ENCODE peak calls at places on chromosomes 6 and 20, in ten cellular contexts. R is A549, P is tibial nerve, Q is ovary, V is HepG2, G is SK-N-SH, X is upper lobe of left lung, C is stomach, T is transverse colon, F is GM12878. J is an unnamed sample.

GRCh38 chr6:1860756-1861369 is 251.1 kb downstream of the FOXC1 start:
- DNase-seq in T (no peak), Q (no peak), F (no peak), C (no peak), R (no peak), X (no peak), P (no peak), G (no peak), V (no peak), J (no peak)

GRCh38 chr20:53276143-53276542 is 304.0 kb downstream of the TSHZ2 start:
- DNase-seq in C (no peak), P (no peak), V (no peak), R (no peak), T (no peak), Q (no peak), X (no peak), F (no peak), G (no peak), J (no peak)

GRCh38 chr6:158647501-158647900 is 2.4 kb upstream of the SYTL3 start:
- DNase-seq in P (no peak), R (no peak), X (peak), T (no peak), Q (no peak), V (no peak), G (no peak), C (no peak), F (no peak), J (no peak)

GRCh38 chr6:43278524-43279078 is 19.5 kb upstream of the SLC22A7 start:
- DNase-seq in T (peak), F (no peak), Q (no peak), X (no peak), V (peak), P (no peak), R (peak), G (no peak), C (no peak), J (no peak)

GRCh38 chr6:120473804-120474203 is 860.5 kb downstream of the TBC1D32 start:
- DNase-seq in G (no peak), Q (no peak), F (no peak), T (no peak), P (no peak), V (no peak), C (no peak), R (no peak), X (no peak), J (no peak)

GRCh38 chr6:155505560-155505959 is 49.9 kb upstream of the NOX3 start:
- DNase-seq in F (no peak), Q (no peak), P (no peak), X (no peak), T (no peak), C (no peak), R (no peak), V (no peak), G (peak), J (no peak)

GRCh38 chr6:115613488-115613887 is 447.2 kb downstream of the FRK start:
- DNase-seq in C (no peak), P (no peak), Q (no peak), R (no peak), T (no peak), V (no peak), X (no peak), G (no peak), F (no peak), J (no peak)

GRCh38 chr6:123352279-123352678 is 284.5 kb downstream of the TRDN start:
- DNase-seq in X (no peak), C (no peak), G (no peak), R (no peak), P (no peak), V (no peak), Q (no peak), T (no peak), F (no peak), J (no peak)

GRCh38 chr6:121356575-121356974 is 22.3 kb upstream of the TBC1D32 start:
- DNase-seq in F (no peak), T (no peak), C (no peak), G (no peak), V (no peak), Q (no peak), X (no peak), P (no peak), R (no peak), J (no peak)

GRCh38 chr6:30875244-30876038 is 8.9 kb upstream of the DDR1 start:
- DNase-seq in C (no peak), P (no peak), Q (no peak), F (no peak), X (no peak), T (no peak), V (no peak), R (no peak), G (no peak), J (no peak)

GRCh38 chr20:2709205-2709981 is 16.8 kb downstream of the EBF4 start:
- DNase-seq in G (no peak), X (no peak), R (no peak), P (no peak), F (no peak), V (no peak), C (no peak), T (no peak), Q (no peak), J (no peak)

GRCh38 chr20:32909451-32909850 is 50.7 kb downstream of the EFCAB8 start:
- DNase-seq in C (no peak), P (no peak), Q (no peak), F (no peak), T (no peak), X (no peak), R (no peak), G (no peak), V (no peak), J (no peak)

GRCh38 chr6:41737591-41738130 is 2.3 kb upstream of the TFEB start:
- DNase-seq in Q (no peak), X (no peak), V (no peak), P (no peak), R (no peak), F (no peak), C (peak), T (no peak), G (no peak), J (no peak)

GRCh38 chr20:58894652-58895051 is 42.1 kb downstream of the GNAS start:
- DNase-seq in Q (no peak), P (no peak), C (no peak), V (no peak), X (no peak), R (no peak), T (no peak), F (no peak), G (no peak), J (no peak)

GRCh38 chr20:46111028-46111835 is 6.9 kb upstream of the CD40 start:
- DNase-seq in F (peak), T (peak), G (no peak), Q (no peak), R (no peak), V (no peak), P (peak), C (no peak), X (peak), J (peak)

GRCh38 chr6:141164042-141164748 is 968.5 kb upstream of the GJE1 start:
- DNase-seq in Q (no peak), G (no peak), X (no peak), R (no peak), V (no peak), F (no peak), P (no peak), C (peak), T (no peak), J (no peak)

GRCh38 chr6:97422171-97422570 is 139.2 kb upstream of the MMS22L start:
- DNase-seq in C (no peak), X (no peak), T (no peak), Q (no peak), G (no peak), V (no peak), F (no peak), P (no peak), R (no peak), J (no peak)

GRCh38 chr6:155201461-155202226 is 62.2 kb upstream of the CLDN20 start:
- DNase-seq in X (no peak), Q (no peak), C (no peak), T (no peak), R (peak), P (no peak), G (no peak), F (no peak), V (no peak), J (no peak)

GRCh38 chr6:82571431-82571830 is 207.8 kb downstream of the TPBG start:
- DNase-seq in C (no peak), V (no peak), F (no peak), Q (no peak), R (no peak), X (no peak), P (no peak), T (no peak), G (no peak), J (no peak)

GRCh38 chr20:63021356-63022321 is 14.9 kb upstream of the BHLHE23 start:
- DNase-seq in F (no peak), G (no peak), Q (no peak), P (no peak), V (no peak), X (no peak), C (no peak), T (no peak), R (no peak), J (no peak)

GRCh38 chr20:50202677-50203076 is 12.0 kb downstream of the CEBPB start:
- DNase-seq in R (no peak), F (no peak), V (no peak), C (no peak), P (no peak), G (no peak), T (no peak), Q (no peak), X (no peak), J (no peak)

GRCh38 chr6:2990179-2990931 is 9.3 kb upstream of the NQO2 start:
- DNase-seq in C (no peak), G (no peak), P (no peak), T (peak), V (no peak), X (peak), F (no peak), Q (peak), R (no peak), J (peak)

GRCh38 chr20:52268184-52268583 is 76.6 kb upstream of the ZFP64 start:
- DNase-seq in X (no peak), F (no peak), V (no peak), Q (no peak), C (no peak), T (no peak), P (no peak), G (no peak), R (no peak), J (no peak)

GRCh38 chr6:116447052-116447451 is 14.1 kb upstream of the CALHM6 start:
- DNase-seq in F (no peak), V (no peak), X (no peak), R (no peak), P (no peak), C (no peak), T (no peak), G (no peak), Q (no peak), J (no peak)

GRCh38 chr20:48275325-48275724 is 490.0 kb upstream of the SULF2 start:
- DNase-seq in F (no peak), G (no peak), X (no peak), R (no peak), P (no peak), C (no peak), V (no peak), Q (no peak), T (no peak), J (no peak)
- TF ChIP-seq EP300 in F (no peak), G (no peak), X (no peak), R (no peak), P (no peak), C (no peak), V (no peak), Q (no peak), T (no peak), J (no peak)

DNA sequence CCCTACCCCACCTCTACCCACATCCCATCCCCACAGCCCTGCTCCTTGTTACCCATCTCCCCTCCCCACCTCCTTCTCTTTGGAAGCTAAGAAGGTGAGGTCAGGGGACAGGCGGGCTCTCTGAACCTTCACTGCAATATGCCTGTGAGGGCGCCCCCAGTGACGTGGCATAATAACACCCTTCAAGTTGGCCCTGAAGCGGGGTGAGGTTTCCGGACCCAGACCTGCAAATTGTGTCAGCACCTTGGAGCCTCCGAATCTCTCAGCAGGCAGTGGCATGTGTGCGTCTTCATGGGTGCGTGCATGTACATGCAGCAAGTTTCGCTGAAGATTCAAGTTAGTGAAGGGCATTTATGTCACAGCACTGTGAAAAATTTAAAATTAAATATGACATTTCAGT is 114.6 kb downstream of the SOBP start:
- DNase-seq in F (no peak), G (no peak), T (no peak), X (no peak), R (no peak), C (no peak), Q (no peak), V (no peak), P (no peak), J (no peak)
- TF ChIP-seq EP300 in F (no peak), G (no peak), T (no peak), X (no peak), R (no peak), C (no peak), Q (no peak), V (no peak), P (no peak), J (no peak)

DNA sequence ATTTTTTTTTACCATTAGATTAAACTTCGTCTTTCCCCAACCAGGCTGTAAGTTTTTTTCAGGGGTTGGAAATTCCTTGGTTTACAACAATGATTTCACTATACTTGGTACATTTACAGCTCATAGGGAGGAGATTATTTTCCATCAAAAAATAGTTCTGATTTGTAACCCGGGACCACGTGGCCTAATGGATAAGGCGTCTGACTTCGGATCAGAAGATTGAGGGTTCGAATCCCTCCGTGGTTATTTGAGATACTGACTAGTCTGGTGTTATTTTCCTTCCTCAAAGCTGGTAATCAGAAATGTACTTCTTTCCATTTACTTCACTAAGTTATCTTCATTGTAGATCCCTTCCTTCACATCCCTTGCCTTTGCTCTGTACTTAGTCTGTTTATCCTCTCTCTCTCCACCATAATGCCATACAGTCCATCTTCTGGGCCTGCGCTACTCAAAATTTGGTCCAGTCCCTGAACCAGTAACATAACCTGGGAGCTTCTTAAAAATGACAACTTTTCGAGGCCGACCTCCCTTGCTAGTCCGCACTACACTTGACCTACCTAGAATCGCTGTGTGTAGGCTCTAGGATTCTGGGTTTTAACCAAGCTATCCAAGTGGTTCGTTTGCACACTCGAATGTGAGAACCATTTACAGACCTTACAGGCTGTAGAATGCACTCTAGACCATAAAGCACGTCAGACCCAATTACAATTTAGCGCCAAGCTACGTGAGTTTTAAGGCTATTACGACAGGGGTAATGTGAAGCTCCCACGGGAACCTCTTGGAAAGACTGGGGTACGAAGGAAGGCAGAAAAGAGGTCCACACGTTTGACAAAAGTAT is 42.1 kb upstream of the BTN3A2 start:
- DNase-seq in R (peak), Q (peak), T (peak), F (peak), G (peak), V (peak), C (no peak), X (no peak), P (peak), J (no peak)
- TF ChIP-seq EP300 in R (no peak), Q (no peak), T (no peak), F (no peak), G (no peak), V (no peak), C (no peak), X (no peak), P (peak), J (no peak)

DNA sequence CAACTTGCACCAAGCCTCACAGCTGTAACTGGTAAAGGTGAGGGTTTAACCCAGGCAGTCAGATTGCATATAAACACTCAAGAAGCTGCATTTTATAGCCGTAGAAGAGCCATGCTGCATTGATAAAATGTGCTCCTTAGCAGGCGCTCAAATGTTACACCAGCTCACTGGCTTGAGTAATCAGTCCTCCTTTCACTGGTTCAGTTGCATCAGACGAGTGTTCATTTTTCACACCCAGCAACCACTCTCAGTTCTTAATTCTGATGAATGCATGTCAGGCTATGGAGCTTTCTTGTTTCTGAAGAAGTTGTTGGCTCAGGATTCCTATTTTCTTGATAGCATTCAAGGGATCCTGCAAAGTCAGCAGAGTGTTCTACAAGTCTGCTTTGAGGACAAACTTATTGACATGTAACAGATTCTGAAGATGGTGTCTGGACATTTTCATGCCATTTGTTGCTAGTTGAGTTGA is 198.3 kb downstream of the PLCB1 start:
- DNase-seq in R (no peak), X (no peak), G (no peak), T (no peak), F (no peak), Q (no peak), C (no peak), P (no peak), V (no peak), J (no peak)
- TF ChIP-seq EP300 in R (no peak), X (no peak), G (no peak), T (no peak), F (no peak), Q (no peak), C (no peak), P (no peak), V (no peak), J (no peak)

J was measured in sigmoid colon.